ENCODE peak calls at places on chromosomes 13 and 19, in seven cellular contexts. X is IMR-90, V is A549, M is HepG2, B is GM12878, W is H1, D is SK-N-SH. N is an unnamed sample.

GRCh38 chr19:47283405-47284059 is 8.8 kb downstream of the INAFM1 start:
- DNase-seq in X (no peak), V (no peak), M (no peak), B (no peak), W (no peak), D (no peak), N (no peak)

GRCh38 chr19:48490980-48491792 is 20.4 kb downstream of the LMTK3 start:
- DNase-seq in X (no peak), V (peak), M (no peak), B (no peak), W (no peak), D (peak), N (peak)

GRCh38 chr13:26949701-26950345 is 189.2 kb upstream of the GPR12 start:
- DNase-seq in X (no peak), V (no peak), M (no peak), B (no peak), W (no peak), D (peak), N (no peak)

GRCh38 chr13:64579331-64579730 is 2650.8 kb downstream of the PCDH9 start:
- DNase-seq in X (no peak), V (no peak), M (no peak), B (no peak), W (no peak), D (no peak), N (no peak)

GRCh38 chr13:90485441-90485840 is 862.0 kb upstream of the MIR17HG start:
- DNase-seq in X (peak), V (no peak), M (no peak), B (no peak), W (no peak), D (no peak), N (no peak)

GRCh38 chr13:21043898-21044297 is 17.5 kb downstream of the LATS2 start:
- DNase-seq in X (peak), V (no peak), M (no peak), B (no peak), W (no peak), D (no peak), N (no peak)

GRCh38 chr13:26061947-26062346 is 10.1 kb upstream of the SHISA2 start:
- DNase-seq in X (peak), V (no peak), M (no peak), B (no peak), W (no peak), D (no peak), N (no peak)

GRCh38 chr13:36820222-36820621 is 1.2 kb downstream of the RFXAP start:
- DNase-seq in X (no peak), V (no peak), M (no peak), B (peak), W (no peak), D (no peak), N (no peak)

GRCh38 chr19:38737297-38737865 is 6.9 kb downstream of the CAPN12 start:
- DNase-seq in X (no peak), V (no peak), M (no peak), B (no peak), W (no peak), D (no peak), N (no peak)

GRCh38 chr19:45547965-45548609 is 36.5 kb downstream of the OPA3 start:
- DNase-seq in X (peak), V (peak), M (no peak), B (no peak), W (no peak), D (no peak), N (no peak)

GRCh38 chr19:41998246-41999020 is 4.4 kb upstream of the ATP1A3 start:
- DNase-seq in X (peak), V (peak), M (peak), B (no peak), W (no peak), D (peak), N (peak)

GRCh38 chr19:39304701-39305571 is 8.7 kb downstream of the IFNL1 start:
- DNase-seq in X (no peak), V (no peak), M (no peak), B (no peak), W (no peak), D (no peak), N (no peak)

GRCh38 chr13:47933688-47934011 is 67.4 kb downstream of the SUCLA2 start:
- DNase-seq in X (peak), V (no peak), M (peak), B (no peak), W (no peak), D (no peak), N (no peak)
- TF ChIP-seq RFX5 in X (no peak), V (no peak), M (no peak), B (no peak), W (no peak), D (no peak), N (no peak)

DNA sequence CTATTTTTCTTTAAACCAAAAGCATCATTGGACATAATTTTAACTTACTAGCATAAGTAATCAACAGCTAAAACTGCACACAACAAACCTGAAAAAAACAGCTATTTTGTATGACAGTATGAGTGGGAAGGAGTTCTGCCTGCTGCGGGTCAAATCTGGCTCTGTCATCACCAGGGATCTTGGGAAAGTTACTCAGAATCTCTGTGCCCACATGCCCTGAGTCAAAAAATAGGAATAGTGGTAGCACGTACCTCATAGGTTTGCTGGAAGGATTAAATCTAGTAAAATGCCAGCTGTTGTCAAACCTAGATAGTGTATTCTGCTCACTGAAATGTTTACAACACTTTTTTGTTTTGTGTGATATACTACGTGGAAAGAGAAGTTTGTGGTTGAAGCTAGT is 1.1 kb downstream of the CLN5 start:
- DNase-seq in X (peak), V (no peak), M (no peak), B (no peak), W (no peak), D (no peak), N (no peak)
- TF ChIP-seq RFX5 in X (no peak), V (no peak), M (no peak), B (no peak), W (no peak), D (no peak), N (no peak)

GRCh38 chr13:49996166-49996915 is 501 bp upstream of the TRIM13 start:
- DNase-seq in X (peak), V (peak), M (peak), B (peak), W (peak), D (peak), N (peak)

GRCh38 chr13:49996951-49997895 is at the start of gene TRIM13:
- DNase-seq in X (peak), V (peak), M (peak), B (peak), W (peak), D (peak), N (peak)

GRCh38 chr13:50001287-50001686 is 4.4 kb downstream of the TRIM13 start:
- DNase-seq in X (no peak), V (no peak), M (no peak), B (no peak), W (no peak), D (no peak), N (no peak)

GRCh38 chr13:49997935-49998334 is 1.1 kb downstream of the TRIM13 start:
- DNase-seq in X (no peak), V (no peak), M (no peak), B (no peak), W (no peak), D (no peak), N (no peak)

GRCh38 chr13:49998714-49999624 is 2.1 kb downstream of the TRIM13 start:
- DNase-seq in X (no peak), V (no peak), M (no peak), B (no peak), W (peak), D (no peak), N (no peak)
- TF ChIP-seq RFX5 in X (no peak), V (no peak), M (no peak), B (no peak), W (no peak), D (no peak), N (no peak)

GRCh38 chr19:15317392-15318011 is 14.8 kb downstream of the BRD4 start:
- DNase-seq in X (peak), V (no peak), M (peak), B (no peak), W (no peak), D (no peak), N (no peak)
- TF ChIP-seq RFX5 in X (no peak), V (no peak), M (no peak), B (no peak), W (no peak), D (no peak), N (no peak)

DNA sequence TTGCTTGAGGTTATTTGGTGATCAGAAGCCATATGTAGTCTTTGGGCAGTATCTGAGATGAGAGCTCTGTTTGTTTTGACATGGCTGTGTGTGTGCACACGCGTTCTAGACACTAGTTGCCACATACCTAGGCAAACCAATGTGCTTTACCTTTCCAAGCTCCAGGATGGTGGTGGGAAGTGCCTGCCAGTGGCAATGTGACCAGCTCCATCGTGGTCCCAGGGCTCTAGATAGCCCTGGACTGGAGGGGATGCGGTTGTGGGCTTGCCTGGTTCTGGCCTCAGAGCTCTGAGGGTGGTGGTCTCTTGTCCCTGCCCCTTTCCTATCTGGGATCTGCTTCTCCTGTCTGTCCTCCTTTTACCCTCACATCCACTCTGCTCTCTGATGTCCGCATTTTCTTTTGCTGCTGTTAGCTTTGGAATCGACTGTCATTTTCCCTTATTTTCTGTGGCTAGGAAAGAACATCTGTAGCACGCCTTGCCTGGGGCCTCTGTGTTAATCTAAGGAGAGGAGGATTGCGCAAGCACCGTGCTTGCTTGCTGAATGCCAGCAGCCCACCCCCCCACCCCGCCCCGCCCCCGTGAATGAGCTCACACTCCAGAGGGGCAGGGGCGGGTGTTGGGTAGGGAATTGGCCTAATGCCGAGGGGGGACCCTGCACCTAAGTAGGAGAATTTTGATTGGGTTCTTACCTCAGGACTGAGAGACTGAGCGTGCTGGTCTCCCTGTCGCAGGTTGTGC is 89.5 kb downstream of the ARHGEF7 start:
- DNase-seq in X (peak), V (no peak), M (peak), B (no peak), W (no peak), D (peak), N (peak)
- TF ChIP-seq RFX5 in X (no peak), V (no peak), M (no peak), B (no peak), W (no peak), D (no peak), N (no peak)

DNA sequence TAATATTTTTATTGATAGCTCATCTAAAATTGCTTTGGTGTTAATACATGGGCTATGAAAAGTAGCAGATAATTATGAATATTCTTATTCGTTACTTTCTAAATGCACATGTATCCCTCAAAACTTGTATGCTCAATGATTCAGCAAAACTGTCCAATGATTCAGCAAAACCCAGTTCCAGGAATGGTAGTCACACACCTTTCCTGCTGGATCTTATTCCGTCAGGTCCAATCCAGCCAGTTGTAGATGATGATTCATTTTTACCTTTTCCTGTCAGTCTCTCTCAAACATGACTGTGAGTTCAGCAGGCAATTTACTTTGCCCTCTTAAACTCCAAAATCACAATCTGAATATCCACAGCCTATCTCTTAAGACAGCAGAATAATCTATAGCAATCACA is 1082.6 kb downstream of the EFNB2 start:
- DNase-seq in X (no peak), V (no peak), M (no peak), B (no peak), W (no peak), D (no peak), N (no peak)
- TF ChIP-seq RFX5 in X (no peak), V (no peak), M (no peak), B (no peak), W (no peak), D (no peak), N (no peak)

GRCh38 chr13:49046002-49046401 is 70.3 kb downstream of the FNDC3A start:
- DNase-seq in X (peak), V (no peak), M (no peak), B (no peak), W (no peak), D (no peak), N (no peak)
- TF ChIP-seq RFX5 in X (no peak), V (no peak), M (no peak), B (no peak), W (no peak), D (no peak), N (no peak)

N was measured in K562.